ENCODE peak calls at places on chromosome 7, in six cellular contexts. Z is small intestine; D is iPS-NIHi11; Y is K562; L is activated naive CD4-positive, alpha-beta T cell; O is GM10248. Q is an unnamed sample.

GRCh38 chr7:73986158-73986631 is 41.8 kb upstream of the ELN start:
- DNase-seq in D (no peak), Y (no peak), L (no peak), O (no peak), Z (peak; percentile 25), Q (no peak)

GRCh38 chr7:18117482-18117881 is 89.8 kb upstream of the PRPS1L1 start:
- DNase-seq in Y (no peak), D (no peak), O (no peak), Z (no peak), L (no peak), Q (no peak)

GRCh38 chr7:38632411-38632810 is 1.2 kb upstream of the AMPH start:
- DNase-seq in O (no peak), L (no peak), Z (no peak), Y (no peak), D (no peak), Q (no peak)

GRCh38 chr7:75968561-75969001 is 25.8 kb downstream of the TMEM120A start:
- DNase-seq in L (no peak), O (no peak), Y (no peak), D (no peak), Z (no peak), Q (no peak)

GRCh38 chr7:95715274-95715673 is 57.1 kb upstream of the DYNC1I1 start:
- DNase-seq in Z (no peak), O (peak; percentile 29), D (no peak), L (no peak), Y (no peak), Q (no peak)

GRCh38 chr7:127678330-127678729 is 26.3 kb downstream of the SND1 start:
- DNase-seq in D (no peak), O (no peak), Z (no peak), L (no peak), Y (no peak), Q (no peak)

GRCh38 chr7:157234271-157234670 is 95.5 kb downstream of the UBE3C start:
- DNase-seq in D (no peak), Z (no peak), O (no peak), Y (no peak), L (no peak), Q (no peak)

GRCh38 chr7:105815580-105815979 is 60.8 kb downstream of the ATXN7L1 start:
- DNase-seq in Y (no peak), O (no peak), D (no peak), L (no peak), Z (no peak), Q (no peak)

GRCh38 chr7:150421831-150422230 is 28.6 kb upstream of the GIMAP8 start:
- DNase-seq in Y (no peak), Z (no peak), L (no peak), O (no peak), D (no peak), Q (peak; percentile 27)

GRCh38 chr7:70935311-70935710 is 196.6 kb upstream of the GALNT17 start:
- DNase-seq in O (no peak), L (no peak), Z (no peak), Y (no peak), D (no peak), Q (no peak)

GRCh38 chr7:135837675-135838074 is 89.1 kb upstream of the FAM180A start:
- DNase-seq in L (no peak), Z (no peak), O (no peak), Y (no peak), D (no peak), Q (no peak)

GRCh38 chr7:153529100-153529499 is 523.1 kb upstream of the DPP6 start:
- DNase-seq in L (no peak), Y (no peak), O (no peak), D (no peak), Z (no peak), Q (no peak)

GRCh38 chr7:93736970-93737369 is 153.6 kb downstream of the TFPI2 start:
- DNase-seq in Z (no peak), D (no peak), Y (no peak), O (no peak), L (no peak), Q (no peak)

GRCh38 chr7:113209449-113210203 is 91.3 kb upstream of the SMIM30 start:
- DNase-seq in L (no peak), D (no peak), Z (no peak), O (no peak), Y (no peak), Q (no peak)

GRCh38 chr7:71982847-71983246 is 429.3 kb downstream of the CALN1 start:
- DNase-seq in L (no peak), Y (no peak), Z (no peak), D (no peak), O (no peak), Q (no peak)